ENCODE peak calls at places on chromosomes 3 and 15, in five cellular contexts. T is body of pancreas; N is bronchial epithelial cell; B is CD8-positive, alpha-beta T cell; V is kidney epithelial cell. M is an unnamed sample. For H3K27me3, the result is how much of the 10 kb centered on the place peaks cover.

GRCh38 chr15:59741274-59741906 is 52.3 kb upstream of the BNIP2 start:
- DNase-seq in V (no peak), T (no peak), B (no peak), N (peak), M (no peak)

GRCh38 chr3:185924375-185924774 is 13.4 kb downstream of the TRA2B start:
- DNase-seq in B (no peak), T (no peak), V (no peak), N (no peak), M (no peak)

GRCh38 chr15:39128746-39129145 is 452.1 kb upstream of the THBS1 start:
- DNase-seq in V (no peak), N (no peak), T (no peak), B (no peak), M (no peak)

GRCh38 chr3:22371592-22372291 is 620.7 kb upstream of the ZNF385D start:
- DNase-seq in T (peak), N (no peak), B (no peak), V (no peak), M (no peak)

GRCh38 chr3:74479915-74480314 is 134.5 kb downstream of the CNTN3 start:
- DNase-seq in N (no peak), B (no peak), T (no peak), V (no peak), M (no peak)

GRCh38 chr3:173778246-173778645 is 380.7 kb downstream of the NLGN1 start:
- DNase-seq in V (no peak), B (no peak), N (no peak), T (no peak), M (no peak)

GRCh38 chr3:45537960-45538640 is 56.5 kb upstream of the LIMD1 start:
- DNase-seq in B (no peak), T (peak), N (no peak), V (no peak), M (no peak)

GRCh38 chr15:51288143-51289065 is 50.0 kb downstream of the CYP19A1 start:
- DNase-seq in V (no peak), N (no peak), T (no peak), B (no peak), M (no peak)

GRCh38 chr3:101039285-101039684 is 46.1 kb upstream of the ABI3BP start:
- DNase-seq in N (no peak), V (no peak), B (no peak), T (peak), M (no peak)

GRCh38 chr3:106482436-106482835 is 613.6 kb upstream of the CBLB start:
- DNase-seq in V (no peak), B (no peak), N (no peak), T (no peak), M (no peak)

GRCh38 chr15:68365140-68365745 is 66.7 kb downstream of the ITGA11 start:
- DNase-seq in V (no peak), T (no peak), N (no peak), B (no peak), M (no peak)

GRCh38 chr3:106035618-106036017 is 166.8 kb upstream of the CBLB start:
- DNase-seq in N (no peak), B (no peak), T (no peak), V (no peak), M (no peak)

GRCh38 chr15:36988947-36989346 is 111.4 kb downstream of the MEIS2 start:
- DNase-seq in V (no peak), B (no peak), N (peak), T (no peak), M (no peak)

GRCh38 chr15:34890424-34890823 is 79.1 kb downstream of the AQR start:
- DNase-seq in V (no peak), T (no peak), B (no peak), N (no peak), M (no peak)

GRCh38 chr3:45507820-45508317 is 86.7 kb upstream of the LIMD1 start:
- DNase-seq in T (no peak), N (peak), V (no peak), B (no peak), M (no peak)

GRCh38 chr3:120093923-120094775 is at the start of gene GSK3B:
- DNase-seq in N (peak), V (no peak), B (peak), T (peak), M (peak)

GRCh38 chr3:194874206-194874605 is 188.5 kb downstream of the FAM43A start:
- DNase-seq in T (no peak), N (no peak), B (no peak), V (no peak), M (no peak)

GRCh38 chr15:43168192-43169107 is 16.8 kb upstream of the CCNDBP1 start:
- DNase-seq in B (no peak), T (peak), V (peak), N (peak), M (no peak)

GRCh38 chr15:77870195-77871065 is 207.1 kb downstream of the TBC1D2B start:
- DNase-seq in B (no peak), N (peak), T (peak), V (no peak), M (peak)

GRCh38 chr3:196645091-196645490 is 5.6 kb downstream of the NRROS start:
- DNase-seq in N (no peak), T (no peak), V (no peak), B (no peak), M (no peak)

GRCh38 chr3:185711255-185711870 is 113.5 kb downstream of the IGF2BP2 start:
- DNase-seq in B (no peak), V (no peak), T (no peak), N (no peak), M (no peak)

GRCh38 chr15:66720206-66721010 is 18.4 kb downstream of the SMAD6 start:
- DNase-seq in N (peak), V (no peak), T (no peak), B (no peak), M (no peak)

GRCh38 chr3:28777806-28778475 is 429.3 kb upstream of the AZI2 start:
- DNase-seq in T (no peak), V (no peak), N (no peak), B (no peak), M (no peak)

GRCh38 chr3:153552887-153553604 is 391.0 kb downstream of the RAP2B start:
- DNase-seq in T (no peak), N (no peak), B (no peak), V (no peak), M (no peak)

GRCh38 chr3:184717608-184717995 is 5.7 kb upstream of the MAGEF1 start:
- DNase-seq in T (no peak), B (no peak), V (no peak), N (no peak), M (no peak)

GRCh38 chr3:10007126-10007782 is 19.0 kb upstream of the FANCD2 start:
- DNase-seq in T (no peak), N (no peak), V (no peak), B (no peak), M (no peak)

GRCh38 chr15:32683231-32683630 is 34.6 kb upstream of the GREM1 start:
- DNase-seq in B (no peak), T (no peak), N (peak), V (no peak), M (no peak)

GRCh38 chr3:99966657-99967420 is 147.5 kb downstream of the FILIP1L start:
- DNase-seq in N (no peak), V (no peak), B (no peak), T (no peak), M (no peak)
- H3K4me3 ChIP-seq in N (no peak), V (no peak), B (no peak), T (no peak), M (no peak)

GRCh38 chr3:42500909-42501308 is 1.5 kb upstream of the VIPR1 start:
- DNase-seq in B (no peak), V (no peak), T (no peak), N (no peak), M (no peak)

GRCh38 chr3:42499478-42499871 is 3.0 kb upstream of the VIPR1 start:
- DNase-seq in B (no peak), T (no peak), V (no peak), N (no peak), M (no peak)

GRCh38 chr3:42501321-42501680 is 1.1 kb upstream of the VIPR1 start:
- DNase-seq in T (peak), V (no peak), N (no peak), B (no peak), M (no peak)

GRCh38 chr3:42498791-42499477 is 3.5 kb upstream of the VIPR1 start:
- DNase-seq in B (no peak), T (no peak), V (no peak), N (no peak), M (no peak)

DNA sequence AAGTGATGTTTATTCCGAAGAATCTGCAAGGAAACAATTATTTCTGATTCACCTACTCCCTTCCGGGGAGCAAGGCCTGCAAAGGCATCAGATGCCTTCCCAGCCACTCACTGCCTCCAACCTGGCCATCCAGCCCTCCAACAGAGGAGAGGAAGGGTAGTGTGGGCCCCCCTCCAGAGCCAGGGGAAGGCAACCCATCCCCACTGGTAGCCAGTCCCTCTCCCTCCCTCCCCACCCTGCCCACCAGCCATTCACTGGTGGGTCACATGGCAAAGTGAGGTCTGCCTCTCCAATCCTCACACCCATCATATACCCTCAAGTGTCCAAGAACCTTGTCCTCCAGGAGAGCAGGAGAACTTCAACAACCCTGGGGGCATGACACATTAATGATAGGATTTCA is 2.4 kb upstream of the VIPR1 start:
- DNase-seq in V (no peak), T (no peak), N (no peak), B (no peak), M (no peak)
- H3K27me3 ChIP-seq in V (half or more), T (under half), N (under half), B (under half), M (under half)

DNA sequence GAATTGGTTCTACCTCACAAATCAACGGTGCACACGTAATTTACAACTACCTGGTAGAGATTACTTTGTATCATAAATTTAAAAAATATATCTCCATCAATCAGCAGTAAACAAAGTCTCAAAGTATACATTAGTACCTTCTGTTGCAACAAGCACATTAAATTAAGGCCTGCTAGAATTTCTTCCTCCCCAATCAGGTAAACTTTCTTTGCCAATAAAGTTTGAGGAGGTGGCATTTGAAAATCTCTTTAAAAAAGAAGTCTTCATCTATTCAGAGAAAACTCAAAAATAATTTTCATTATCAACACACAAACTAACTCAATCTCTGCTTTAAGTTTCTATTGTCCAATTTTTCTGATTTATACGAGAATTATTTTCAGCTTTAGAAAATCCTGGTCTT is 4.4 kb downstream of the CCNL1 start:
- DNase-seq in T (no peak), B (no peak), N (no peak), V (no peak), M (no peak)
- H3K4me3 ChIP-seq in T (no peak), B (no peak), N (no peak), V (no peak), M (no peak)

GRCh38 chr3:76021376-76021775 is 236.0 kb upstream of the ZNF717 start:
- DNase-seq in B (no peak), V (no peak), N (peak), T (no peak), M (no peak)

GRCh38 chr3:76024640-76025039 is 239.3 kb upstream of the ZNF717 start:
- DNase-seq in B (no peak), V (no peak), T (no peak), N (peak), M (no peak)

GRCh38 chr3:76028816-76029215 is 243.5 kb upstream of the ZNF717 start:
- DNase-seq in V (no peak), N (no peak), T (no peak), B (no peak), M (no peak)

GRCh38 chr3:76026379-76026778 is 241.0 kb upstream of the ZNF717 start:
- DNase-seq in N (no peak), V (no peak), B (no peak), T (no peak), M (no peak)

GRCh38 chr3:76025561-76025960 is 240.2 kb upstream of the ZNF717 start:
- DNase-seq in V (no peak), T (no peak), B (no peak), N (no peak), M (no peak)
- H3K27me3 ChIP-seq in V (under half), T (under half), B (under half), N (under half), M (under half)

GRCh38 chr3:86794336-86795065 is 196.4 kb downstream of the VGLL3 start:
- DNase-seq in B (no peak), V (no peak), N (no peak), T (no peak), M (no peak)
- H3K4me3 ChIP-seq in B (no peak), V (no peak), N (no peak), T (no peak), M (no peak)

GRCh38 chr3:137762674-137763593 is 1.2 kb upstream of the SOX14 start:
- DNase-seq in T (no peak), V (no peak), N (no peak), B (no peak), M (no peak)

GRCh38 chr3:137764001-137764433 is at the start of gene SOX14:
- DNase-seq in B (no peak), N (no peak), T (peak), V (no peak), M (no peak)

GRCh38 chr3:137761563-137762503 is 2.3 kb upstream of the SOX14 start:
- DNase-seq in B (no peak), T (no peak), N (no peak), V (no peak), M (no peak)

GRCh38 chr3:137764563-137765309 is 621 bp downstream of the SOX14 start:
- DNase-seq in V (no peak), B (no peak), T (no peak), N (no peak), M (no peak)

GRCh38 chr3:137763594-137763938 is 549 bp upstream of the SOX14 start:
- DNase-seq in N (no peak), T (no peak), V (no peak), B (no peak), M (no peak)
- H3K27me3 ChIP-seq in N (half or more), T (under half), V (half or more), B (under half), M (under half)

GRCh38 chr3:152300029-152300764 is 31.5 kb downstream of the MBNL1 start:
- DNase-seq in N (no peak), T (no peak), V (no peak), B (no peak), M (no peak)

GRCh38 chr3:152299243-152299976 is 30.7 kb downstream of the MBNL1 start:
- DNase-seq in T (peak), N (no peak), V (no peak), B (peak), M (peak)

GRCh38 chr3:152296382-152296781 is 27.7 kb downstream of the MBNL1 start:
- DNase-seq in B (no peak), T (no peak), V (no peak), N (no peak), M (no peak)

GRCh38 chr3:152296990-152297389 is 28.3 kb downstream of the MBNL1 start:
- DNase-seq in V (no peak), T (no peak), N (no peak), B (no peak), M (no peak)

DNA sequence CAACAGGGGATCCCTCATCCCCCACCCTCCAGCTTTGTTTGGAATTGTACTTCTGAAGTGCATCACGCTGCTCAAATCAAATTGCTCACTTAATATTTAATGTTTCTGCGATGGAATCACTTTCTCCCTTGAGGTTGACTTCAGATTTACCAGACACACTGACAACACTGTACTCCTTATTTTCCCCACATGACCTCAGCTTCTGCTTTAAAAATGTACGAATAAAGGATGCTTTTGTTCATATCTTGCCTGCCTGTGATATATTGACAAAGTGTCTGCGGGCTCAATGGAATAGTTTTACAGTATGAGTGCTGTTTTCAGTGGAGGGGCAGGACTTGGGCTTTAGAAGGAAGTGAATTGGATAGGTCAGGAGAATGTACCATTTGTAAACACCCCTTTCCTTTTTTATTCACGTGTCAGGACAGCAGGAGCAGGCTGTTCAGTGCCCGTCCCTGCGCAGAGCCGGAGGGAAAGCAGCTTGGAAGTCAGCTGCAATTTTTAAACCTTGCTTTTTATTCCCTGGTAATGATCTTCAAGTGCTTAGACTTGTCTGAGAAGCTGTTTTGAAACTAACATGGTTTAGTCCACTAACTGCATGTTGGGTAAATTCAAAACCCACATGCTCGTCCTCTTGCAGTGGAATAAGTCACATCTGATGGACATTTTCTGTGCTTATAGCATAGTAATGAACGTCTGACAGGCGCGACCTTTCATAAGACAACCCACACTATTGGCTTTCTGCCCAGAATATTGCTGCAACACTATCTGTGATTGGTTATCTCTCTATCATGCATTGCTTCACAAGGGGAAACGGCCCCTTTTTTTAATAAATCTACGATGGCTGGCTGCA is 29.9 kb downstream of the MBNL1 start:
- DNase-seq in N (peak), V (no peak), T (peak), B (peak), M (peak)
- H3K4me3 ChIP-seq in N (peak), V (peak), T (no peak), B (peak), M (peak)

GRCh38 chr15:96687388-96688107 is 357.0 kb downstream of the NR2F2 start:
- DNase-seq in N (no peak), B (no peak), V (no peak), T (no peak), M (no peak)

GRCh38 chr15:96695426-96695825 is 364.9 kb downstream of the NR2F2 start:
- DNase-seq in T (no peak), B (no peak), N (no peak), V (no peak), M (no peak)

GRCh38 chr15:96693990-96694517 is 363.6 kb downstream of the NR2F2 start:
- DNase-seq in B (no peak), N (no peak), V (peak), T (no peak), M (no peak)

GRCh38 chr15:96692826-96693225 is 362.3 kb downstream of the NR2F2 start:
- DNase-seq in B (no peak), N (no peak), T (no peak), V (no peak), M (no peak)

GRCh38 chr15:96693515-96693914 is 363.0 kb downstream of the NR2F2 start:
- DNase-seq in B (no peak), T (no peak), V (no peak), N (no peak), M (no peak)
- H3K27me3 ChIP-seq in B (under half), T (under half), V (under half), N (under half), M (under half)

M was measured in GM06990.